ENCODE peak calls at places on chromosomes 4 and X, in ten cellular contexts. W is K562, R is ovary, X is transverse colon, T is right lobe of liver, H is stomach, Q is HCT116, U is uterus, C is upper lobe of left lung, J is heart left ventricle. Z is an unnamed sample. For H3K4me1, the result is how much of the 10 kb centered on the place peaks cover.

GRCh38 chr4:73855406-73855805 is 2.3 kb downstream of the PF4V1 start:
- DNase-seq in W (no peak), R (no peak), X (no peak), T (no peak), H (no peak), Q (no peak), U (no peak), C (no peak), J (no peak), Z (no peak)

GRCh38 chr4:164761746-164762275 is 7.9 kb downstream of the SMIM31 start:
- DNase-seq in W (no peak), R (no peak), X (no peak), T (no peak), H (no peak), Q (no peak), U (no peak), C (no peak), J (no peak), Z (no peak)

GRCh38 chr4:158809611-158810486 is 41.0 kb downstream of the FNIP2 start:
- DNase-seq in W (no peak), R (no peak), X (peak), T (no peak), H (no peak), Q (peak), U (no peak), C (no peak), J (peak), Z (no peak)

GRCh38 chr4:6324461-6324998 is 54.9 kb downstream of the WFS1 start:
- DNase-seq in W (no peak), R (no peak), X (no peak), T (no peak), H (no peak), Q (no peak), U (no peak), C (no peak), J (peak), Z (no peak)

GRCh38 chrX:131366387-131366786 is 77.3 kb upstream of the IGSF1 start:
- DNase-seq in W (no peak), R (no peak), X (no peak), T (no peak), H (no peak), Q (no peak), U (no peak), C (no peak), J (no peak), Z (no peak)

GRCh38 chrX:49041683-49042529 is 1.3 kb downstream of the TFE3 start:
- DNase-seq in W (no peak), R (no peak), X (no peak), T (no peak), H (no peak), Q (no peak), U (no peak), C (no peak), J (peak), Z (no peak)

GRCh38 chrX:72381439-72382198 is 75.9 kb upstream of the CITED1 start:
- DNase-seq in W (no peak), R (no peak), X (no peak), T (no peak), H (no peak), Q (no peak), U (no peak), C (no peak), J (no peak), Z (no peak)

GRCh38 chrX:63012574-63012973 is 338.6 kb downstream of the SPIN4 start:
- DNase-seq in W (no peak), R (no peak), X (no peak), T (no peak), H (no peak), Q (no peak), U (no peak), C (no peak), J (no peak), Z (no peak)

GRCh38 chr4:135601351-135601750 is 1399.8 kb upstream of the PABPC4L start:
- DNase-seq in W (no peak), R (no peak), X (no peak), T (no peak), H (no peak), Q (no peak), U (no peak), C (no peak), J (no peak), Z (no peak)

GRCh38 chrX:130216312-130216711 is 44.5 kb downstream of the RAB33A start:
- DNase-seq in W (no peak), R (no peak), X (no peak), T (no peak), H (no peak), Q (no peak), U (no peak), C (no peak), J (no peak), Z (no peak)

GRCh38 chr4:182291597-182291996 is 48.4 kb downstream of the TENM3 start:
- DNase-seq in W (no peak), R (no peak), X (no peak), T (no peak), H (no peak), Q (no peak), U (no peak), C (no peak), J (no peak), Z (no peak)

GRCh38 chrX:149540621-149541520 is at the start of gene EOLA1:
- DNase-seq in W (peak), R (no peak), X (peak), T (peak), H (peak), Q (peak), U (no peak), C (peak), J (peak), Z (peak)

GRCh38 chrX:101258260-101258581 is 32.9 kb downstream of the TAF7L start:
- DNase-seq in W (no peak), R (no peak), X (no peak), T (no peak), H (no peak), Q (no peak), U (no peak), C (no peak), J (no peak), Z (no peak)

GRCh38 chr4:166075599-166075998 is 202.6 kb downstream of the TLL1 start:
- DNase-seq in W (no peak), R (no peak), X (no peak), T (no peak), H (no peak), Q (no peak), U (no peak), C (no peak), J (no peak), Z (no peak)

GRCh38 chrX:103614999-103615398 is 7.2 kb downstream of the TCEAL3 start:
- DNase-seq in W (no peak), R (no peak), X (no peak), T (no peak), H (no peak), Q (no peak), U (no peak), C (no peak), J (no peak), Z (no peak)

GRCh38 chr4:24914460-24914859 is 1.6 kb upstream of the CCDC149 start:
- DNase-seq in W (no peak), R (no peak), X (no peak), T (no peak), H (no peak), Q (no peak), U (no peak), C (no peak), J (no peak), Z (no peak)

GRCh38 chr4:56261027-56261426 is 126.3 kb downstream of the AASDH start:
- DNase-seq in W (no peak), R (no peak), X (no peak), T (no peak), H (no peak), Q (no peak), U (no peak), C (no peak), J (no peak), Z (no peak)

GRCh38 chr4:153146031-153146430 is 58.2 kb upstream of the TRIM2 start:
- DNase-seq in W (no peak), R (no peak), X (no peak), T (no peak), H (no peak), Q (no peak), U (no peak), C (no peak), J (no peak), Z (no peak)

GRCh38 chr4:173153445-173153844 is 15.2 kb upstream of the GALNT7 start:
- DNase-seq in W (no peak), R (no peak), X (no peak), T (no peak), H (no peak), Q (no peak), U (no peak), C (no peak), J (no peak), Z (no peak)

GRCh38 chr4:5500165-5500564 is 208.2 kb downstream of the EVC2 start:
- DNase-seq in W (no peak), R (no peak), X (no peak), T (no peak), H (no peak), Q (no peak), U (no peak), C (no peak), J (no peak), Z (no peak)

GRCh38 chr4:74057588-74057987 is 19.1 kb upstream of the CXCL3 start:
- DNase-seq in W (no peak), R (no peak), X (no peak), T (no peak), H (no peak), Q (no peak), U (no peak), C (no peak), J (no peak), Z (no peak)

GRCh38 chr4:87121332-87122065 is 98.9 kb downstream of the KLHL8 start:
- DNase-seq in W (no peak), R (no peak), X (no peak), T (no peak), H (no peak), Q (no peak), U (no peak), C (no peak), J (no peak), Z (no peak)

GRCh38 chrX:129705988-129706387 is 32.8 kb upstream of the XPNPEP2 start:
- DNase-seq in W (no peak), R (no peak), X (no peak), T (no peak), H (no peak), Q (no peak), U (no peak), C (no peak), J (no peak), Z (no peak)

GRCh38 chr4:90317785-90318184 is 190.6 kb downstream of the CCSER1 start:
- DNase-seq in W (no peak), R (no peak), X (no peak), T (no peak), H (no peak), Q (peak), U (no peak), C (no peak), J (no peak), Z (no peak)

GRCh38 chr4:46508216-46508615 is 118.3 kb upstream of the GABRA2 start:
- DNase-seq in W (no peak), R (no peak), X (no peak), T (no peak), H (no peak), Q (no peak), U (no peak), C (no peak), J (no peak), Z (no peak)

GRCh38 chrX:140524556-140524955 is 19.7 kb upstream of the SOX3 start:
- DNase-seq in W (no peak), R (no peak), X (no peak), T (no peak), H (no peak), Q (no peak), U (no peak), C (no peak), J (no peak), Z (no peak)

GRCh38 chrX:78104447-78105176 is 564 bp downstream of the PGK1 start:
- DNase-seq in W (peak), R (peak), X (peak), T (peak), H (peak), Q (no peak), U (peak), C (peak), J (peak), Z (no peak)

GRCh38 chr4:110850461-110851447 is 227.9 kb upstream of the PITX2 start:
- DNase-seq in W (no peak), R (no peak), X (peak), T (no peak), H (no peak), Q (no peak), U (no peak), C (no peak), J (no peak), Z (no peak)

GRCh38 chr4:3470244-3471097 is 7.4 kb downstream of the DOK7 start:
- DNase-seq in W (no peak), R (no peak), X (peak), T (no peak), H (peak), Q (no peak), U (no peak), C (no peak), J (no peak), Z (no peak)

GRCh38 chr4:89509708-89510269 is 202.2 kb upstream of the GPRIN3 start:
- DNase-seq in W (no peak), R (no peak), X (no peak), T (no peak), H (no peak), Q (no peak), U (no peak), C (no peak), J (no peak), Z (no peak)

GRCh38 chrX:109839694-109840358 is 106.8 kb upstream of the ACSL4 start:
- DNase-seq in W (peak), R (no peak), X (no peak), T (no peak), H (no peak), Q (peak), U (no peak), C (no peak), J (peak), Z (no peak)

GRCh38 chr4:88616275-88616996 is 24.2 kb downstream of the HERC3 start:
- DNase-seq in W (no peak), R (no peak), X (no peak), T (no peak), H (no peak), Q (no peak), U (no peak), C (no peak), J (no peak), Z (no peak)

GRCh38 chrX:16839852-16840460 is 30.2 kb downstream of the RBBP7 start:
- DNase-seq in W (no peak), R (peak), X (no peak), T (no peak), H (no peak), Q (no peak), U (peak), C (no peak), J (no peak), Z (no peak)

GRCh38 chr4:86876894-86877685 is 15.1 kb downstream of the C4orf36 start:
- DNase-seq in W (no peak), R (no peak), X (no peak), T (no peak), H (no peak), Q (no peak), U (no peak), C (no peak), J (no peak), Z (no peak)

GRCh38 chrX:125295337-125295736 is 24.3 kb upstream of the TEX13C start:
- DNase-seq in W (no peak), R (no peak), X (no peak), T (no peak), H (no peak), Q (no peak), U (no peak), C (no peak), J (no peak), Z (no peak)

GRCh38 chrX:70039758-70040157 is 10.0 kb downstream of the AWAT2 start:
- DNase-seq in W (no peak), R (no peak), X (no peak), T (no peak), H (no peak), Q (no peak), U (no peak), C (no peak), J (no peak), Z (no peak)

GRCh38 chr4:152073738-152074137 is 312.9 kb upstream of the GATB start:
- DNase-seq in W (no peak), R (peak), X (no peak), T (no peak), H (no peak), Q (no peak), U (no peak), C (no peak), J (no peak), Z (no peak)

GRCh38 chr4:77092832-77093800 is 17.3 kb upstream of the CCNI start:
- DNase-seq in W (no peak), R (no peak), X (no peak), T (no peak), H (no peak), Q (no peak), U (no peak), C (no peak), J (no peak), Z (no peak)

GRCh38 chrX:142854970-142855369 is 170.8 kb upstream of the SPANXN4 start:
- DNase-seq in W (no peak), R (no peak), X (no peak), T (no peak), H (no peak), Q (no peak), U (no peak), C (no peak), J (no peak), Z (no peak)

GRCh38 chr4:152534541-152535231 is 1.2 kb downstream of the FBXW7 start:
- DNase-seq in W (peak), R (peak), X (peak), T (peak), H (peak), Q (no peak), U (no peak), C (peak), J (peak), Z (no peak)

DNA sequence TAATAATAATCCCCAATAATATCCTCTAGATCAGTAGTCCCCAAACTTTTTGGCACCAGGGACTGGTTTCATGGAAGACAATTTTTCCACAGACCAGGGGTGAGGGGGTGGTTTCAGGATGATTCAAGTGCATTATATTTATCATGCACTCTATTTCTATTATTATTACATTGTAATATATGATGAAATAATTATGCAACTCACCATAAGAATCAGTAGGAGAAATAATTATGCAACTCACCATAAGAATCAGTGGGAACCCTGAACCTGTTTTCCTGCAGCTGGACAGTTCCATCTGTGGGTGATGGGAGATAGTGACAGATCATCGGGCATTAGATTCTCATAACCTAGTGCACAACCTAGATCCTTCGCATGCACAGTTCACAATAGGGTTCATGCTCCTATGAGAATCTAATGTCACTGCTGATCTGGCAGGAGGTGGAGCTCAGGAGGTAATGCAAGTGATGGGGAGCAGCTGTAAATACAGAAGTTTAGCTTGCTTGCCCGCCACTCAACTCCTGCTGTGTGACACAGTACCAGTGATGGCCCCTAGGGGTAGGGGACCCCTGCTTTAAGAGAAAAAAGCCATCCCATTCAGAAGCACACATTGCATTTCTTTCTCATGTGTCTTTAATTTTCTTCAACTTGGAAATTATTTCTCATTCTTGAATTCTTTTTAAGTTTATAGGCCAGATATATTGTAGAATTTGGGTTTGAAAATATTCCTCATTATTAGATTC is 16.0 kb upstream of the SH3RF1 start:
- DNase-seq in W (peak), R (no peak), X (no peak), T (no peak), H (no peak), Q (no peak), U (no peak), C (no peak), J (no peak), Z (no peak)
- TF ChIP-seq CTCF in W (peak), R (no peak), X (no peak), T (no peak), H (no peak), Q (peak), U (no peak), C (no peak), J (peak), Z (no peak)

GRCh38 chrX:71106427-71106826 is at the start of gene CXorf65:
- DNase-seq in W (peak), R (no peak), X (no peak), T (no peak), H (no peak), Q (no peak), U (no peak), C (no peak), J (no peak), Z (no peak)

GRCh38 chrX:71103110-71103983 is 3.2 kb downstream of the CXorf65 start:
- DNase-seq in W (peak), R (peak), X (peak), T (peak), H (peak), Q (no peak), U (no peak), C (no peak), J (peak), Z (no peak)

GRCh38 chrX:71107245-71107644 is 705 bp upstream of the CXorf65 start:
- DNase-seq in W (no peak), R (no peak), X (no peak), T (no peak), H (no peak), Q (no peak), U (no peak), C (no peak), J (no peak), Z (no peak)

GRCh38 chrX:71107762-71108360 is 1.3 kb upstream of the CXorf65 start:
- DNase-seq in W (no peak), R (no peak), X (no peak), T (no peak), H (no peak), Q (no peak), U (no peak), C (no peak), J (peak), Z (no peak)

DNA sequence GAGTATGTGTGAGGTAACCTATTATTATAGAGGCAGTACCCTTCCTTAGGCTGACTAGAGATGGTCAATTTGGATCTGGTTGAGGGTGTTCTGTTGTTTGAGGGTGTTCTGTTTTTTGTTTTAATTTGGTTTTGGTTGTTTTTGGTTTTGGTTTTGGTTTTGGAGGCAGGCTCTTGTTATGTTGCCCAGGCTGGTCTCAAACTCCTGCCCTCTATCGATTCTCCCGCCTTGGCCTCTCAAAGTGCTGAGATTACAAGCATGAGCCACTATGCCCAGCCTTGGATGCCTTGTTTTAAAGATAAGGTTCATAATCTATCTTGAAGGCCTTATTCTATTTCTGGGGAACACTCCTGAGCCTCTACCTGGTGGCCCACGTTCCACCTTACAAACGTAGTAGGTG is 902 bp downstream of the CXorf65 start:
- DNase-seq in W (no peak), R (no peak), X (no peak), T (no peak), H (no peak), Q (no peak), U (no peak), C (no peak), J (no peak), Z (no peak)
- H3K4me1 ChIP-seq in W (half or more), R (under half), X (under half), T (under half), H (under half), Q (under half), U (under half), C (under half), J (under half), Z (under half)

GRCh38 chr4:48360966-48361470 is 19.7 kb downstream of the SLAIN2 start:
- DNase-seq in W (no peak), R (no peak), X (no peak), T (no peak), H (no peak), Q (no peak), U (no peak), C (no peak), J (no peak), Z (no peak)
- TF ChIP-seq POLR2A in W (no peak), R (no peak), X (no peak), T (no peak), H (no peak), Q (no peak), U (no peak), C (no peak), J (no peak), Z (no peak)

DNA sequence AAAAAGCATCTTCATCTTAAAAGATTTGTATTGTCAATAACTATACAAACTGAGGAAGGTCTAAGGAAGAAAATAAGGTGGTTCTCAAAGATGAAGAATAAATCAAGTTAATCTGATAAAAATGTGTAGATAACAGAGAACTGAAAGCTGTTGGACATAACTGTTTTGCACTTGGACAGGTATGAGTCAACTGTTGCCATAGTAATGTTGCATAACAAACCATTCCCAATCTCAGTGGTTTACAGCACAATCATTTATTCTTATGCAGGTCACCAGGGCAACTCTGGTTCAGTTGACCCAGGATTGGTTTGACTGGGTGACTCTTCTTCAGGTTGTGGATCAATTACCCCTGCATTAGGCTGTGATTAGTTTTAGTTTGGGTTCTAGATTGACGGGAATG is 2197.7 kb downstream of the ARAP2 start:
- DNase-seq in W (no peak), R (no peak), X (no peak), T (no peak), H (no peak), Q (peak), U (no peak), C (no peak), J (no peak), Z (no peak)
- TF ChIP-seq CTCF in W (no peak), R (no peak), X (no peak), T (no peak), H (no peak), Q (no peak), U (no peak), C (no peak), J (no peak), Z (no peak)